ENCODE peak calls at places on chromosomes 12 and 14, in four cellular contexts. G, Q, M and V are unnamed samples.

GRCh38 chr12:124049451-124050094 is 76.6 kb downstream of the ZNF664 start:
- DNase-seq in Q (no peak), G (no peak), M (no peak), V (no peak)

GRCh38 chr12:93200291-93200917 is 177.3 kb upstream of the NUDT4 start:
- DNase-seq in M (peak), G (no peak), Q (no peak), V (no peak)

GRCh38 chr12:121668750-121669524 is 517 bp downstream of the MORN3 start:
- DNase-seq in G (peak), Q (no peak), M (peak), V (no peak)

GRCh38 chr12:4269279-4269991 is 4.1 kb upstream of the CCND2 start:
- DNase-seq in Q (peak), M (peak), G (peak), V (peak)

GRCh38 chr12:13986031-13986430 is 4.6 kb upstream of the GRIN2B start:
- DNase-seq in G (no peak), M (no peak), Q (no peak), V (no peak)

GRCh38 chr12:62922539-62922938 is 12.4 kb downstream of the PPM1H start:
- DNase-seq in M (no peak), G (no peak), Q (no peak), V (no peak)

GRCh38 chr12:3717283-3717974 is 35.5 kb downstream of the CRACR2A start:
- DNase-seq in G (no peak), M (no peak), Q (no peak), V (no peak)

GRCh38 chr12:117125275-117125613 is 26.0 kb upstream of the TESC start:
- DNase-seq in G (no peak), Q (no peak), M (no peak), V (no peak)

GRCh38 chr12:70711831-70712230 is 74.6 kb upstream of the PTPRB start:
- DNase-seq in Q (no peak), G (no peak), M (no peak), V (no peak)

GRCh38 chr12:64894827-64895475 is 70.5 kb downstream of the TBC1D30 start:
- DNase-seq in G (no peak), M (no peak), Q (no peak), V (no peak)

GRCh38 chr14:64758711-64759554 is 54.7 kb downstream of the PLEKHG3 start:
- DNase-seq in M (peak), G (peak), Q (no peak), V (peak)

GRCh38 chr14:75711796-75712211 is 50.8 kb downstream of the TTLL5 start:
- DNase-seq in G (peak), Q (peak), M (peak), V (peak)

GRCh38 chr12:12720637-12721250 is 3.6 kb downstream of the CDKN1B start:
- DNase-seq in M (no peak), G (no peak), Q (no peak), V (no peak)

GRCh38 chr12:54725233-54725843 is 77.2 kb upstream of the DCD start:
- DNase-seq in G (no peak), M (peak), Q (no peak), V (no peak)

GRCh38 chr12:1326258-1326657 is 268.1 kb downstream of the FBXL14 start:
- DNase-seq in Q (no peak), G (no peak), M (no peak), V (no peak)

GRCh38 chr12:153080-153746 is 60.7 kb downstream of the SLC6A12 start:
- DNase-seq in Q (no peak), G (peak), M (peak), V (peak)

GRCh38 chr12:2988494-2988893 is 29.3 kb downstream of the TEAD4 start:
- DNase-seq in G (no peak), Q (no peak), M (no peak), V (no peak)

GRCh38 chr14:79971330-79971729 is 240.0 kb downstream of the DIO2 start:
- DNase-seq in G (no peak), M (no peak), Q (no peak), V (no peak)

GRCh38 chr14:78697341-78697740 is 527.2 kb downstream of the NRXN3 start:
- DNase-seq in M (peak), Q (no peak), G (no peak), V (no peak)

GRCh38 chr14:34063042-34063441 is 112.2 kb upstream of the EGLN3 start:
- DNase-seq in Q (no peak), M (no peak), G (no peak), V (no peak)

GRCh38 chr12:115203661-115204060 is 519.7 kb upstream of the TBX3 start:
- DNase-seq in G (no peak), Q (no peak), M (no peak), V (no peak)

GRCh38 chr14:99118046-99118721 is 153.8 kb downstream of the BCL11B start:
- DNase-seq in Q (no peak), G (no peak), M (no peak), V (no peak)

GRCh38 chr14:57714487-57714899 is 151.4 kb downstream of the SLC35F4 start:
- DNase-seq in G (no peak), M (no peak), Q (no peak), V (no peak)

GRCh38 chr12:118714051-118714460 is 267.3 kb upstream of the SRRM4 start:
- DNase-seq in M (no peak), Q (no peak), G (no peak), V (no peak)

GRCh38 chr12:11672833-11673232 is 23.4 kb downstream of the ETV6 start:
- DNase-seq in G (peak), M (peak), Q (no peak), V (no peak)

GRCh38 chr14:23020143-23021128 is 10.5 kb upstream of the C14orf93 start:
- DNase-seq in Q (no peak), G (no peak), M (no peak), V (no peak)

GRCh38 chr12:51320311-51320694 is 3.7 kb downstream of the BIN2 start:
- DNase-seq in G (no peak), M (peak), Q (no peak), V (no peak)
- H3K4me3 ChIP-seq in G (no peak), M (no peak), Q (no peak), V (no peak)

DNA sequence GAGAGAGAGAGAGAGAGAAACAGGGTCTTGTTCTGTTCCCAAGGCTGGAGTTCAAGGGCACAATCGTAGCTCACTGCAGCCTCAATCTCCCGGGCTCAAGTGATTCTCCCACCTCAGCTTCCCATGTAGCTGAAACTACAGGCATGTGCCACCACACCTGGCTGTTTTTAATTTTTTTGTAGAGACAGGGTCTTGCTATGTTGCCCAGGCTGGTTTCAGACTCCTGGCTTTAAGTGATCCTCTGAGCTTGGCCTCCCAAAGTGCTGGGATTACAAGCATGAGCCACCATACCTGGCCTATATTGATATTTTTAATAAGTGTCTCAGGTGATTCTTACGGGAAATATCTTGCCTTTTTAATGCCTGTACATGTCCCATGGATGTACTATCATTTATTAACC is 50.9 kb upstream of the STON2 start:
- DNase-seq in G (no peak), Q (no peak), M (no peak), V (no peak)
- H3K4me3 ChIP-seq in G (no peak), Q (no peak), M (no peak), V (no peak)

DNA sequence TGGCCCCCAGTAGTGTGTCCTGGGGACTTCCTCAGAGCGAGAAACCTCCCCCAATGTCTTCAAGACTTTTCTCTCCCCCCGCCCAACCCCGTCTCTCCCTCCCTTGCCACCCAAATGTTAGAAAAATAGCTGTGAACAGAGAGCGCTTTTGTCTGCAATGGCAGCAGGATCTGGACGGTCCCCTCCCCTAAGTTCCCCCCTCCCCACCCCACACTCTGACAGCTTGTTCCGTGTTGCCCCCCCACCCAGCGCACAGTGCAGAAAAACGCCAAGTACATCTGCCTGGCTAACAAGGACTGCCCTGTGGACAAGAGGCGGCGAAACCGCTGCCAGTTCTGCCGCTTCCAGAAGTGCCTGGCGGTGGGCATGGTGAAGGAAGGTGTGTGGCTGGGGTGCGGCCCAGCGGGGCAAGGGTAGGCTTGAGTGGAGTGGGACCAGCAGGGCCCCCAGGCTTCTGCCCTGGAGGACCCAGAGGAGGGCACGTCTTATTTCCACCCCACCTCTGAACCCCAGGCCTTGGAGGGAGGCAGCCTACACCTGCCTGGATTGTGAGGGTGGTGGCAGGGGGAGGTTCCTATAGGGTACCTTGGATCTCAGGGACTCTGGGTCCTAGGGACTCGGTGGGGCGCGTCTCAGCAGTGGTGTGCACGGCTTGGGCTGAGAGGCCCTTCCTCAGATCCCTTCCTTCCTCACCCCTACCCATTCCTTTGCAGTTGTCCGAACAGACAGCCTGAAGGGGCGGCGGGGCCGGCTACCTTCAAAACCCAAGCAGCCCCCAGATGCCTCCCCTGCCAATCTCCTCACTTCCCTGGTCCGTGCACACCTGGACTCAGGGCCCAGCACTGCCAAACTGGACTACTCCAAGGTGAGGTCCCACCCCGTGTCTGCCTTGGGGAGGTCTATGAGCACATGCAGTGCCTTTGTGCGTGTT is 4.8 kb downstream of the NR4A1 start:
- DNase-seq in Q (no peak), G (peak), M (peak), V (peak)
- H3K4me3 ChIP-seq in Q (no peak), G (no peak), M (no peak), V (no peak)

GRCh38 chr12:96050139-96050538 is 14.8 kb upstream of the LTA4H start:
- DNase-seq in G (no peak), M (no peak), Q (no peak), V (no peak)

GRCh38 chr12:96048392-96048969 is 13.1 kb upstream of the LTA4H start:
- DNase-seq in G (no peak), M (no peak), Q (no peak), V (no peak)

GRCh38 chr12:96047621-96048211 is 12.3 kb upstream of the LTA4H start:
- DNase-seq in G (no peak), M (peak), Q (no peak), V (no peak)

GRCh38 chr12:96047151-96047620 is 11.8 kb upstream of the LTA4H start:
- DNase-seq in G (no peak), M (no peak), Q (no peak), V (no peak)

GRCh38 chr12:96049096-96049495 is 13.7 kb upstream of the LTA4H start:
- DNase-seq in M (no peak), Q (no peak), G (no peak), V (no peak)
- H3K4me3 ChIP-seq in M (no peak), Q (no peak), G (no peak), V (no peak)